ENCODE peak calls at places on chromosomes 2 and 18, in eight cellular contexts. I is suprapubic skin, V is stomach, F is breast epithelium, A is K562, K is GM12878, Z is prostate gland, U is transverse colon. J is an unnamed sample.

GRCh38 chr2:205802069-205802468 is 119.8 kb downstream of the NRP2 start:
- DNase-seq in I (no peak), V (no peak), F (no peak), A (no peak), K (no peak), Z (no peak), U (no peak), J (no peak)

GRCh38 chr2:124323321-124323720 is 298.2 kb downstream of the CNTNAP5 start:
- DNase-seq in I (no peak), V (no peak), F (no peak), A (no peak), K (no peak), Z (no peak), U (no peak), J (no peak)

GRCh38 chr2:40361478-40361877 is 90.4 kb downstream of the SLC8A1 start:
- DNase-seq in I (no peak), V (no peak), F (no peak), A (no peak), K (no peak), Z (no peak), U (no peak), J (no peak)

GRCh38 chr2:201794261-201794660 is 12.1 kb upstream of the CDK15 start:
- DNase-seq in I (no peak), V (no peak), F (no peak), A (no peak), K (no peak), Z (no peak), U (no peak), J (no peak)

GRCh38 chr2:136008205-136008865 is 22.9 kb upstream of the DARS1 start:
- DNase-seq in I (no peak), V (peak; percentile 52), F (no peak), A (no peak), K (no peak), Z (no peak), U (peak; percentile 46), J (peak; percentile 93)

GRCh38 chr2:170123593-170123992 is 54.4 kb upstream of the MYO3B start:
- DNase-seq in I (no peak), V (no peak), F (no peak), A (peak; percentile 7), K (no peak), Z (no peak), U (no peak), J (no peak)

GRCh38 chr2:113175736-113176695 is 2.2 kb downstream of the PSD4 start:
- DNase-seq in I (peak; percentile 68), V (no peak), F (no peak), A (no peak), K (no peak), Z (no peak), U (peak; percentile 53), J (no peak)

GRCh38 chr2:68403199-68403644 is 38.1 kb downstream of the PLEK start:
- DNase-seq in I (no peak), V (no peak), F (no peak), A (no peak), K (no peak), Z (no peak), U (no peak), J (peak; percentile 47)

GRCh38 chr2:168210898-168211570 is 36.4 kb downstream of the STK39 start:
- DNase-seq in I (no peak), V (no peak), F (no peak), A (no peak), K (no peak), Z (peak; percentile 25), U (no peak), J (no peak)

GRCh38 chr18:22800551-22800951 is 132.6 kb upstream of the RBBP8 start:
- DNase-seq in I (no peak), V (no peak), F (no peak), A (no peak), K (no peak), Z (no peak), U (no peak), J (no peak)

GRCh38 chr2:209391776-209392401 is 32.0 kb upstream of the MAP2 start:
- DNase-seq in I (no peak), V (no peak), F (no peak), A (no peak), K (no peak), Z (no peak), U (no peak), J (no peak)

GRCh38 chr2:149765636-149766035 is 178.1 kb upstream of the MMADHC start:
- DNase-seq in I (no peak), V (no peak), F (no peak), A (no peak), K (no peak), Z (no peak), U (no peak), J (no peak)

GRCh38 chr18:68713131-68713530 is 1.8 kb downstream of the TMX3 start:
- DNase-seq in I (no peak), V (no peak), F (no peak), A (no peak), K (no peak), Z (no peak), U (no peak), J (no peak)

GRCh38 chr2:195533771-195534642 is 123.0 kb upstream of the SLC39A10 start:
- DNase-seq in I (no peak), V (no peak), F (no peak), A (no peak), K (no peak), Z (no peak), U (peak; percentile 19), J (no peak)

GRCh38 chr2:10608273-10608672 is 81.5 kb downstream of the NOL10 start:
- DNase-seq in I (no peak), V (no peak), F (no peak), A (no peak), K (no peak), Z (no peak), U (peak; percentile 43), J (no peak)

GRCh38 chr2:176554107-176555048 is 285.1 kb downstream of the MTX2 start:
- DNase-seq in I (no peak), V (no peak), F (no peak), A (peak; percentile 79), K (peak; percentile 8), Z (no peak), U (peak; percentile 25), J (no peak)

GRCh38 chr18:23580677-23581367 is 5.5 kb downstream of the NPC1 start:
- DNase-seq in I (no peak), V (peak; percentile 35), F (no peak), A (no peak), K (no peak), Z (no peak), U (peak; percentile 51), J (no peak)

GRCh38 chr18:45106331-45106774 is 425.7 kb downstream of the SETBP1 start:
- DNase-seq in I (no peak), V (no peak), F (no peak), A (no peak), K (peak; percentile 87), Z (no peak), U (peak; percentile 37), J (no peak)

GRCh38 chr2:196145256-196145655 is 26.1 kb downstream of the STK17B start:
- DNase-seq in I (no peak), V (no peak), F (no peak), A (no peak), K (no peak), Z (no peak), U (no peak), J (no peak)

DNA sequence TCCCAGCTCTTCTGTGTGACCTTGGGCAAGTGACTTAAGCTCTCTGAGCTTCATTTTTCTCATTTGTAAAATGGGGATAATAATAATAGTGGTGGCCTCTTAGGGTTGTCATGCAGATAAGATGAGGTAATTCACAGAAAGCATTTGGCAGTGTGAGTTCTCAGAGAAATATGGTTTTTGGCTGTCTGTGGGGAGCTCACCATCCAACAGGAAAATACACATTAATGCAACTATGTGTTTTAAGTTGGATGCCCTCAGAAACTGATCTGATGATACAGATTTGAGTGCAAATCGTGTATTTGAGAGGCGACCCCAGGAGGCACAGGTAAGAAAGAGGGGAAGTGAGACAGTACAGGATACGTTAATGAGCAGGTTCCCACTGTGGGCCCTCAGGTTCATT is 56.1 kb upstream of the SPRED2 start:
- DNase-seq in I (no peak), V (no peak), F (no peak), A (no peak), K (no peak), Z (no peak), U (no peak), J (no peak)
- TF ChIP-seq POLR2A in I (no peak), V (no peak), F (no peak), A (no peak), K (no peak), Z (no peak), U (no peak), J (no peak)

GRCh38 chr18:48943736-48944527 is 6.8 kb downstream of the SMAD7 start:
- DNase-seq in I (no peak), V (no peak), F (no peak), A (no peak), K (no peak), Z (no peak), U (peak; percentile 26), J (no peak)
- H3K4me3 ChIP-seq in I (no peak overlapping the region), V (peak overlapping the region; percentile 17), F (no peak overlapping the region), A (no peak overlapping the region), K (peak overlapping the region; percentile 55), Z (no peak overlapping the region), U (no peak overlapping the region), J (no peak overlapping the region)

GRCh38 chr2:28544915-28545589 is 49.2 kb downstream of the PLB1 start:
- DNase-seq in I (no peak), V (peak; percentile 30), F (no peak), A (no peak), K (no peak), Z (no peak), U (peak; percentile 59), J (no peak)

GRCh38 chr2:28544405-28544914 is 48.6 kb downstream of the PLB1 start:
- DNase-seq in I (no peak), V (no peak), F (no peak), A (peak; percentile 24), K (no peak), Z (no peak), U (peak; percentile 49), J (no peak)

GRCh38 chr2:28547223-28547860 is 51.5 kb downstream of the PLB1 start:
- DNase-seq in I (no peak), V (no peak), F (no peak), A (no peak), K (no peak), Z (no peak), U (no peak), J (no peak)

GRCh38 chr2:28545590-28546195 is 49.8 kb downstream of the PLB1 start:
- DNase-seq in I (no peak), V (no peak), F (no peak), A (no peak), K (no peak), Z (peak; percentile 49), U (peak; percentile 24), J (no peak)

DNA sequence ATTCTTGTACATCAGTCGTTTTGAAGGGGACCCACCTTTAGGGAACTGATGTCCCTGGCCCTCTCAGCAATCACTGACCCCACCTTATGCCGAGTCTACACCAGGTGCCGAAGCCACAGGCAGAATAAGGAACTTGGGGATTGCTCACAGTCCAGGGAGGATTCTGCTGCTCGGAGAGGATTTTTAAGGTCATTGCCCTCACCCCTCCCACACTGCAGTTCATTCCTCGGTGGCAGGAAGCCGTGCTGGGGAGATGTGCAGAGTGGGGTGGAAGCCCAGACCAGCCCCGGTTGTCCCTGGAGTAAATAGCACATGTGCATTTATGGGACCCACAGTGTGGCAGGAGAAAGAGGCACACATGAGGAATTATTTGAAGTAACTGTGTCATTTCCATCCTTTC is 50.4 kb downstream of the PLB1 start:
- DNase-seq in I (no peak), V (no peak), F (no peak), A (no peak), K (no peak), Z (no peak), U (no peak), J (no peak)
- TF ChIP-seq POLR2AphosphoS5 in I (no peak), V (no peak), F (no peak), A (no peak), K (no peak), Z (no peak), U (no peak), J (no peak)

GRCh38 chr2:74764429-74765272 is 69.3 kb upstream of the HK2 start:
- DNase-seq in I (no peak), V (no peak), F (no peak), A (no peak), K (no peak), Z (no peak), U (no peak), J (no peak)
- TF ChIP-seq POLR2A in I (no peak), V (no peak), F (no peak), A (no peak), K (no peak), Z (no peak), U (no peak), J (no peak)

J was measured in esophagus muscularis mucosa.